ENCODE peak calls at places on chromosomes 4 and X, in four cellular contexts. One of them, this sample, is unnamed.

GRCh38 chr4:81457921-81458520 is 13.7 kb downstream of the RASGEF1B start:
- DNase-seq in H1: no peak
- DNase-seq in breast epithelium: no peak
- DNase-seq in HepG2: no peak
- DNase-seq in this sample: no peak

GRCh38 chrX:10326578-10326977 is 169.8 kb downstream of the CLCN4 start:
- DNase-seq in H1: no peak
- DNase-seq in breast epithelium: no peak
- DNase-seq in HepG2: peak; percentile 25
- DNase-seq in this sample: no peak

GRCh38 chr4:114005569-114006442 is 26.4 kb upstream of the ARSJ start:
- DNase-seq in H1: no peak
- DNase-seq in breast epithelium: no peak
- DNase-seq in HepG2: no peak
- DNase-seq in this sample: peak; percentile 40

GRCh38 chrX:111168314-111168713 is 72.3 kb downstream of the PAK3 start:
- DNase-seq in H1: no peak
- DNase-seq in breast epithelium: no peak
- DNase-seq in HepG2: peak; percentile 0
- DNase-seq in this sample: peak; percentile 43

GRCh38 chr4:175062183-175062592 is 144.0 kb downstream of the ADAM29 start:
- DNase-seq in H1: no peak
- DNase-seq in breast epithelium: no peak
- DNase-seq in HepG2: no peak
- DNase-seq in this sample: no peak

GRCh38 chr4:118845552-118846065 is 9.7 kb upstream of the SEC24D start:
- DNase-seq in H1: no peak
- DNase-seq in breast epithelium: no peak
- DNase-seq in HepG2: no peak
- DNase-seq in this sample: no peak

GRCh38 chr4:19455196-19455595 is 796.5 kb upstream of the SLIT2 start:
- DNase-seq in H1: no peak
- DNase-seq in breast epithelium: no peak
- DNase-seq in HepG2: no peak
- DNase-seq in this sample: no peak

GRCh38 chrX:49934729-49935128 is 12.3 kb downstream of the CLCN5 start:
- DNase-seq in H1: no peak
- DNase-seq in breast epithelium: no peak
- DNase-seq in HepG2: no peak
- DNase-seq in this sample: no peak

GRCh38 chr4:83219991-83220360 is 64.6 kb downstream of the COQ2 start:
- DNase-seq in H1: no peak
- DNase-seq in breast epithelium: no peak
- DNase-seq in HepG2: no peak
- DNase-seq in this sample: no peak

GRCh38 chr4:140777894-140778293 is 21.7 kb upstream of the TBC1D9 start:
- DNase-seq in H1: no peak
- DNase-seq in breast epithelium: no peak
- DNase-seq in HepG2: no peak
- DNase-seq in this sample: no peak

GRCh38 chr4:184250795-184251679 is 33.4 kb upstream of the ENPP6 start:
- DNase-seq in H1: no peak
- DNase-seq in breast epithelium: no peak
- DNase-seq in HepG2: peak; percentile 71
- DNase-seq in this sample: peak; percentile 92

GRCh38 chr4:55675196-55675793 is 39.2 kb upstream of the NMU start:
- DNase-seq in H1: no peak
- DNase-seq in breast epithelium: no peak
- DNase-seq in HepG2: no peak
- DNase-seq in this sample: no peak

GRCh38 chr4:23717528-23718248 is 172.2 kb downstream of the PPARGC1A start:
- DNase-seq in H1: no peak
- DNase-seq in breast epithelium: no peak
- DNase-seq in HepG2: peak; percentile 17
- DNase-seq in this sample: peak; percentile 60

GRCh38 chr4:4860803-4861591 is 1.5 kb downstream of the MSX1 start:
- DNase-seq in H1: no peak
- DNase-seq in breast epithelium: no peak
- DNase-seq in HepG2: peak; percentile 29
- DNase-seq in this sample: peak; percentile 68

GRCh38 chr4:157885785-157886184 is 287.0 kb downstream of the GASK1B start:
- DNase-seq in H1: no peak
- DNase-seq in breast epithelium: no peak
- DNase-seq in HepG2: no peak
- DNase-seq in this sample: no peak

GRCh38 chr4:53929955-53930798 is 134.2 kb downstream of the CHIC2 start:
- DNase-seq in H1: peak; percentile 49
- DNase-seq in breast epithelium: peak; percentile 73
- DNase-seq in HepG2: peak; percentile 60
- DNase-seq in this sample: peak; percentile 92
- TF ChIP-seq POLR2AphosphoS5 in H1: no peak
- TF ChIP-seq POLR2AphosphoS5 in breast epithelium: no peak
- TF ChIP-seq POLR2AphosphoS5 in HepG2: no peak
- TF ChIP-seq POLR2AphosphoS5 in this sample: no peak

GRCh38 chrX:153723351-153724251 is 586 bp downstream of the BCAP31 start:
- DNase-seq in H1: no peak
- DNase-seq in breast epithelium: no peak
- DNase-seq in HepG2: peak; percentile 59
- DNase-seq in this sample: peak; percentile 56
- TF ChIP-seq POLR2AphosphoS5 in H1: no peak
- TF ChIP-seq POLR2AphosphoS5 in breast epithelium: no peak
- TF ChIP-seq POLR2AphosphoS5 in HepG2: no peak
- TF ChIP-seq POLR2AphosphoS5 in this sample: no peak

GRCh38 chr4:776743-777441 is 49.0 kb downstream of the CPLX1 start:
- DNase-seq in H1: no peak
- DNase-seq in breast epithelium: no peak
- DNase-seq in HepG2: no peak
- DNase-seq in this sample: no peak
- TF ChIP-seq POLR2AphosphoS5 in H1: no peak
- TF ChIP-seq POLR2AphosphoS5 in breast epithelium: no peak
- TF ChIP-seq POLR2AphosphoS5 in HepG2: peak; percentile 53
- TF ChIP-seq POLR2AphosphoS5 in this sample: no peak

DNA sequence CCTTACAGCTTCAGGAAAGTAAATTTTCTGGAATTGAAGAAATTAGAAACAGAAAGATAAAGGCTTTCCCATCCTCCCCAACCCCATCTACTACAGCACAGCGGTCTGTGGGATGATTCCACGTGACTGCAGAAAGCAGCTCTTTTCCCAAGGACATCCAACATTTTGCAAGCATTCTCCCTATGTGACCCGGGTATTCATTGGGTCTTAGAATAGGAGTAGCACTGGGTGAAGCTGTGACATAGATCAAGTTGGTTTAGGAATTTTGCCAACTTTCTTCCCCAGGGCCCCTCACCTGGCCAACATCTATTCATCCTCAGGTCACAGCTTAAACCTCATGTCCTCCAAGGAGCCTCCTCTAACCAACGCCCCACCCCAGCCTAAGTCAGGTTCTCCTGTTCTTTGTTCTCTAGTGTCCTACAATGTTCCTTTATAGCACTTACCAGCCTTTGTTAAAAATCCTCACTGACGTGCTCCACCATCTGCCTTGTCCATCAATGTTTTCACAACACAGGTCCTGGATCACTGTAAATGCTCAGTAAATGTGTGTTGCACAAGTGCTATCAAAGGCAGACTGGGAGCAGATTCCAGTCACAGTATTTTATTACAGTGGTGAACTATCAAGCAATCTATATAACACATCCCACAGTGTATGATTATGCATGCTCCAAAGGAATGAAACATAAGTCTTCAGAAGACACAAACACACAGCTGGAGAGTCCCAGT is 80.9 kb upstream of the MTM1 start:
- DNase-seq in H1: no peak
- DNase-seq in breast epithelium: no peak
- DNase-seq in HepG2: no peak
- DNase-seq in this sample: no peak
- TF ChIP-seq POLR2AphosphoS5 in H1: no peak
- TF ChIP-seq POLR2AphosphoS5 in breast epithelium: no peak
- TF ChIP-seq POLR2AphosphoS5 in HepG2: no peak
- TF ChIP-seq POLR2AphosphoS5 in this sample: no peak

DNA sequence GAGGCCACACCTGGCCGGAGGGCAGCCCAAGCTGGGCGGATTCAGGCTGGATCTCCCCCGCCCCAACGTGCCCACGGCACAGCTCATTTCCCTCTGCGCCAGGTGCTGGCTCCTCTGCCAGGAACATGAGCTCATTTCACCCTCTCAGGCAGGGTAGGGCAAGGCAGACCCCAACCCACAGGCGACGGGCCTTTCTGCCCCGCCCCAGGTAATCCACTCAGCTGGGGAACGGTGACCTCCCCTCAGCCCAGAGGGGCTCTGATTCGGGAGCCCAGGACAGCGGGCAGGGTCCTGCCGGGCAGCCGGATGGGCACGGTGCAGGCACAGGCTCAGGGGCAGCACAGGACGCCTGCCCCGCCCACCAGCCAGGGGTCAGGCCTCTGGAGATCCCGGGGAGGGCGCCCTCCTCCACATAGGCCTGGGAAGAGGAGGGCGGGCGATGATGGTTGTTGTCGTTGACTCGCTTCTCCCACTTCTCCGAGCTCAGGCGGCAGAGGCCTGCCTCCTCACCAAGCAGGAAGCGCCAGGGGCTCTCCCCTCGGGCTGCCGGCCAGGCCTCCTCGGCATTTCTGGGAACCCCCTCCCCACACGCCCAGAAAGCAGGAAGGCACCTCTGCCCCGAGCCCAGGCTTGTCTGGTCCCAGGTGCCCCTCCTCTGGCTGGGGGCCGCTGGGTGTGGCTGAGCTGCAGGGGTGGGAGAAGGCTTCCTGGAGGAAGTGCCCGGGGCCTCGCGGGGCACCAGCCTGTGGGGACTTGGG is 31.1 kb downstream of the TACC3 start:
- DNase-seq in H1: no peak
- DNase-seq in breast epithelium: peak; percentile 29
- DNase-seq in HepG2: peak; percentile 69
- DNase-seq in this sample: peak; percentile 59
- TF ChIP-seq POLR2AphosphoS5 in H1: no peak
- TF ChIP-seq POLR2AphosphoS5 in breast epithelium: no peak
- TF ChIP-seq POLR2AphosphoS5 in HepG2: no peak
- TF ChIP-seq POLR2AphosphoS5 in this sample: no peak

GRCh38 chrX:66074920-66075879 is 35.3 kb upstream of the VSIG4 start:
- DNase-seq in H1: no peak
- DNase-seq in breast epithelium: no peak
- DNase-seq in HepG2: no peak
- DNase-seq in this sample: no peak
- TF ChIP-seq POLR2AphosphoS5 in H1: no peak
- TF ChIP-seq POLR2AphosphoS5 in breast epithelium: no peak
- TF ChIP-seq POLR2AphosphoS5 in HepG2: no peak
- TF ChIP-seq POLR2AphosphoS5 in this sample: no peak

GRCh38 chr4:142913034-142913433 is 66.9 kb upstream of the INPP4B start:
- DNase-seq in H1: no peak
- DNase-seq in breast epithelium: no peak
- DNase-seq in HepG2: no peak
- DNase-seq in this sample: no peak
- TF ChIP-seq POLR2AphosphoS5 in H1: no peak
- TF ChIP-seq POLR2AphosphoS5 in breast epithelium: no peak
- TF ChIP-seq POLR2AphosphoS5 in HepG2: no peak
- TF ChIP-seq POLR2AphosphoS5 in this sample: no peak

DNA sequence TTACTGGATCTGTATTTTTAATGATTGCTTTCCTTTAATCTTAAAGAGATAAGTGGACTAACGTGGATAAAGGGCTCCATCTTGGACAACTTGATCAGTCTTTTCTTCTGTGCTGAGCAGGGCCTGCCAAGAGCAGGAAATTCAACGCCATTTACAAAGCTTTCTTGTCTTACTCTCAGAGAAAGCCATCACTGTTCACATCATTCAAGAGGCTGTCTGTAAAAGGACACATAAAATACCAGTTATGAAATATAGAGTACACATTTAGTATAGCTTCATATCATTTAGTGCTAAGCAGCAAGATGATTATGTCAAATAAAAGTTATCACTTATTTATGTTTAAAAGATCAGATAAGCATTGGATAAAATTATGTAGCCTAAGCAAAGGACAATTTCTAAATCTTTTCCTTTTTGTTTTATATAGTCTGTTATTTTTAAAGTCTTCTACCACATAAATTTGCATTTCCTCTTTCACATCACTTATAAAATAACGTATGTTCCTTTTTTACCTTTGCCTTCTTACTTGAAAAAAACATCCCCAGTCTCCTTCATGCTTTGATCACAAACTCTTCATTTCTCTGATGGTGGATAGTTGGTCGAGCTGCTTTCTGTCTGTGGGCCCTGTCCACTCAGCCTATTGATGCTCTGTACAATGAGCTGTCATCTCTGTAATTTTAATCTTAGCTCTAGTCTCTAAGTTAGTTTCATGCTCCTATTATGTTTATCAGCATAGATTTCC is 2.1 kb upstream of the CCNG2 start:
- DNase-seq in H1: no peak
- DNase-seq in breast epithelium: no peak
- DNase-seq in HepG2: no peak
- DNase-seq in this sample: no peak
- TF ChIP-seq POLR2AphosphoS5 in H1: no peak
- TF ChIP-seq POLR2AphosphoS5 in breast epithelium: no peak
- TF ChIP-seq POLR2AphosphoS5 in HepG2: no peak
- TF ChIP-seq POLR2AphosphoS5 in this sample: no peak

This sample was measured in GM23338.